ENCODE peak calls at places on chromosomes 7 and 10, in ten cellular contexts. O is nephron progenitor cell, A is HepG2, F is dorsolateral prefrontal cortex, H is IMR-90, Q is hepatocyte, P is heart right ventricle, R is heart left ventricle, M is PC-3, C is ovary. W is an unnamed sample.

GRCh38 chr7:81887098-81887497 is 117.3 kb upstream of the HGF start:
- DNase-seq in O (no peak), A (no peak), F (no peak), H (peak), Q (no peak), P (no peak), R (no peak), M (no peak), C (no peak), W (no peak)

GRCh38 chr10:60518745-60519144 is 129.1 kb upstream of the ANK3 start:
- DNase-seq in O (no peak), A (no peak), F (no peak), H (no peak), Q (no peak), P (no peak), R (no peak), M (no peak), C (no peak), W (no peak)

GRCh38 chr7:35032166-35032565 is 5.1 kb downstream of the DPY19L1 start:
- DNase-seq in O (no peak), A (peak), F (no peak), H (no peak), Q (no peak), P (no peak), R (no peak), M (no peak), C (no peak), W (no peak)

GRCh38 chr10:90179696-90180407 is 478.5 kb downstream of the KIF20B start:
- DNase-seq in O (no peak), A (no peak), F (no peak), H (peak), Q (peak), P (no peak), R (peak), M (peak), C (no peak), W (no peak)

GRCh38 chr10:131698232-131698631 is 202.6 kb upstream of the PPP2R2D start:
- DNase-seq in O (no peak), A (no peak), F (no peak), H (no peak), Q (no peak), P (no peak), R (no peak), M (no peak), C (no peak), W (no peak)

GRCh38 chr10:84845628-84846261 is 517.4 kb downstream of the CCSER2 start:
- DNase-seq in O (no peak), A (peak), F (no peak), H (no peak), Q (peak), P (no peak), R (no peak), M (peak), C (no peak), W (no peak)

GRCh38 chr7:117323585-117323876 is 673 bp upstream of the WNT2 start:
- DNase-seq in O (no peak), A (no peak), F (no peak), H (no peak), Q (no peak), P (no peak), R (no peak), M (no peak), C (no peak), W (no peak)

GRCh38 chr10:14820010-14820774 is 17.6 kb downstream of the CDNF start:
- DNase-seq in O (no peak), A (no peak), F (no peak), H (peak), Q (peak), P (no peak), R (no peak), M (peak), C (no peak), W (no peak)

GRCh38 chr10:6128087-6128486 is 39.3 kb downstream of the RBM17 start:
- DNase-seq in O (no peak), A (no peak), F (peak), H (no peak), Q (no peak), P (no peak), R (no peak), M (no peak), C (no peak), W (no peak)

GRCh38 chr7:149427096-149427680 is 33.7 kb downstream of the ZNF777 start:
- DNase-seq in O (no peak), A (no peak), F (no peak), H (no peak), Q (peak), P (no peak), R (no peak), M (no peak), C (no peak), W (no peak)

GRCh38 chr7:96734343-96734742 is 24.7 kb upstream of the SEM1 start:
- DNase-seq in O (no peak), A (no peak), F (no peak), H (no peak), Q (no peak), P (no peak), R (no peak), M (no peak), C (no peak), W (no peak)

GRCh38 chr10:68561804-68562649 is 1.9 kb downstream of the TET1 start:
- DNase-seq in O (peak), A (no peak), F (peak), H (no peak), Q (peak), P (no peak), R (no peak), M (no peak), C (peak), W (no peak)

GRCh38 chr10:128018704-128019103 is 107.5 kb downstream of the MKI67 start:
- DNase-seq in O (no peak), A (no peak), F (no peak), H (no peak), Q (no peak), P (no peak), R (no peak), M (no peak), C (no peak), W (no peak)

GRCh38 chr10:124016795-124017375 is 76.5 kb downstream of the CHST15 start:
- DNase-seq in O (no peak), A (no peak), F (no peak), H (no peak), Q (no peak), P (no peak), R (no peak), M (no peak), C (peak), W (no peak)

GRCh38 chr10:25349520-25349919 is 174.7 kb downstream of the GPR158 start:
- DNase-seq in O (no peak), A (no peak), F (no peak), H (no peak), Q (no peak), P (no peak), R (no peak), M (no peak), C (no peak), W (no peak)

GRCh38 chr10:71694567-71694968 is 25.0 kb downstream of the C10orf105 start:
- DNase-seq in O (no peak), A (no peak), F (no peak), H (no peak), Q (no peak), P (no peak), R (peak), M (no peak), C (no peak), W (peak)

GRCh38 chr10:17872191-17873091 is 63.3 kb downstream of the MRC1 start:
- DNase-seq in O (no peak), A (peak), F (no peak), H (peak), Q (peak), P (no peak), R (no peak), M (peak), C (no peak), W (no peak)

GRCh38 chr10:18087398-18087797 is 52.8 kb upstream of the CACNB2 start:
- DNase-seq in O (no peak), A (no peak), F (no peak), H (peak), Q (no peak), P (no peak), R (no peak), M (no peak), C (peak), W (no peak)

GRCh38 chr7:49700841-49701240 is 72.6 kb upstream of the VWC2 start:
- DNase-seq in O (no peak), A (no peak), F (no peak), H (no peak), Q (no peak), P (no peak), R (no peak), M (no peak), C (no peak), W (no peak)

GRCh38 chr10:6124666-6125065 is 35.8 kb downstream of the RBM17 start:
- DNase-seq in O (no peak), A (no peak), F (peak), H (no peak), Q (no peak), P (no peak), R (peak), M (no peak), C (peak), W (no peak)

GRCh38 chr7:69599879-69600764 is 1.8 kb downstream of the AUTS2 start:
- DNase-seq in O (peak), A (no peak), F (no peak), H (no peak), Q (peak), P (peak), R (no peak), M (no peak), C (peak), W (peak)

GRCh38 chr7:78702770-78703169 is 750.7 kb downstream of the MAGI2 start:
- DNase-seq in O (no peak), A (no peak), F (no peak), H (peak), Q (no peak), P (no peak), R (no peak), M (peak), C (no peak), W (no peak)

GRCh38 chr7:31109751-31110150 is 57.6 kb downstream of the ADCYAP1R1 start:
- DNase-seq in O (no peak), A (no peak), F (no peak), H (no peak), Q (no peak), P (no peak), R (no peak), M (no peak), C (no peak), W (no peak)

GRCh38 chr7:91287685-91288084 is 23.5 kb downstream of the FZD1 start:
- DNase-seq in O (no peak), A (no peak), F (no peak), H (peak), Q (no peak), P (no peak), R (no peak), M (no peak), C (peak), W (no peak)

GRCh38 chr10:66836057-66836456 is 89.8 kb upstream of the LRRTM3 start:
- DNase-seq in O (no peak), A (no peak), F (no peak), H (peak), Q (peak), P (no peak), R (no peak), M (peak), C (no peak), W (no peak)

GRCh38 chr7:156651472-156651871 is 10.9 kb downstream of the RNF32 start:
- DNase-seq in O (no peak), A (no peak), F (no peak), H (peak), Q (no peak), P (no peak), R (no peak), M (peak), C (no peak), W (no peak)

GRCh38 chr10:86312701-86313270 is 53.8 kb downstream of the GRID1 start:
- DNase-seq in O (peak), A (no peak), F (no peak), H (no peak), Q (no peak), P (no peak), R (no peak), M (no peak), C (no peak), W (no peak)

GRCh38 chr7:127347567-127348246 is 44.8 kb downstream of the ZNF800 start:
- DNase-seq in O (peak), A (peak), F (peak), H (peak), Q (peak), P (peak), R (peak), M (peak), C (peak), W (peak)

GRCh38 chr10:73920084-73920483 is 9.2 kb downstream of the PLAU start:
- DNase-seq in O (no peak), A (no peak), F (no peak), H (no peak), Q (no peak), P (peak), R (peak), M (peak), C (peak), W (peak)

GRCh38 chr7:46945328-46945727 is 636.6 kb downstream of the TNS3 start:
- DNase-seq in O (no peak), A (no peak), F (no peak), H (no peak), Q (no peak), P (no peak), R (no peak), M (no peak), C (no peak), W (no peak)

GRCh38 chr10:60197206-60197605 is 192.5 kb downstream of the ANK3 start:
- DNase-seq in O (no peak), A (no peak), F (no peak), H (no peak), Q (no peak), P (no peak), R (no peak), M (no peak), C (no peak), W (no peak)

GRCh38 chr7:962401-963081 is 8.1 kb upstream of the ADAP1 start:
- DNase-seq in O (peak), A (no peak), F (no peak), H (no peak), Q (no peak), P (peak), R (peak), M (no peak), C (peak), W (no peak)

GRCh38 chr7:23895666-23896096 is 185.7 kb downstream of the STK31 start:
- DNase-seq in O (no peak), A (no peak), F (no peak), H (no peak), Q (no peak), P (no peak), R (no peak), M (peak), C (no peak), W (no peak)

GRCh38 chr10:67088035-67088434 is 162.2 kb downstream of the LRRTM3 start:
- DNase-seq in O (no peak), A (no peak), F (no peak), H (no peak), Q (no peak), P (no peak), R (no peak), M (no peak), C (no peak), W (no peak)

GRCh38 chr10:74586088-74586585 is 240.3 kb upstream of the KAT6B start:
- DNase-seq in O (no peak), A (no peak), F (no peak), H (peak), Q (no peak), P (no peak), R (no peak), M (peak), C (no peak), W (peak)

GRCh38 chr7:130695840-130696239 is 9.5 kb upstream of the TSGA13 start:
- DNase-seq in O (no peak), A (peak), F (no peak), H (peak), Q (peak), P (no peak), R (no peak), M (peak), C (no peak), W (peak)

GRCh38 chr7:140972876-140973829 is 41.6 kb downstream of the MRPS33 start:
- DNase-seq in O (no peak), A (peak), F (no peak), H (no peak), Q (peak), P (no peak), R (no peak), M (no peak), C (no peak), W (no peak)

GRCh38 chr7:79506481-79506880 is 53.0 kb upstream of the MAGI2 start:
- DNase-seq in O (peak), A (peak), F (no peak), H (peak), Q (peak), P (no peak), R (no peak), M (peak), C (no peak), W (no peak)

GRCh38 chr7:100887955-100888481 is 1.5 kb downstream of the UFSP1 start:
- DNase-seq in O (no peak), A (no peak), F (no peak), H (no peak), Q (no peak), P (no peak), R (no peak), M (no peak), C (peak), W (no peak)

GRCh38 chr7:100889761-100890639 is 485 bp upstream of the UFSP1 start:
- DNase-seq in O (peak), A (peak), F (peak), H (peak), Q (peak), P (peak), R (peak), M (peak), C (peak), W (peak)

GRCh38 chr7:100888529-100888987 is 957 bp downstream of the UFSP1 start:
- DNase-seq in O (no peak), A (no peak), F (no peak), H (no peak), Q (no peak), P (no peak), R (no peak), M (no peak), C (no peak), W (no peak)

GRCh38 chr7:100890640-100891521 is 1.4 kb upstream of the UFSP1 start:
- DNase-seq in O (peak), A (no peak), F (no peak), H (no peak), Q (no peak), P (no peak), R (no peak), M (no peak), C (peak), W (no peak)

DNA sequence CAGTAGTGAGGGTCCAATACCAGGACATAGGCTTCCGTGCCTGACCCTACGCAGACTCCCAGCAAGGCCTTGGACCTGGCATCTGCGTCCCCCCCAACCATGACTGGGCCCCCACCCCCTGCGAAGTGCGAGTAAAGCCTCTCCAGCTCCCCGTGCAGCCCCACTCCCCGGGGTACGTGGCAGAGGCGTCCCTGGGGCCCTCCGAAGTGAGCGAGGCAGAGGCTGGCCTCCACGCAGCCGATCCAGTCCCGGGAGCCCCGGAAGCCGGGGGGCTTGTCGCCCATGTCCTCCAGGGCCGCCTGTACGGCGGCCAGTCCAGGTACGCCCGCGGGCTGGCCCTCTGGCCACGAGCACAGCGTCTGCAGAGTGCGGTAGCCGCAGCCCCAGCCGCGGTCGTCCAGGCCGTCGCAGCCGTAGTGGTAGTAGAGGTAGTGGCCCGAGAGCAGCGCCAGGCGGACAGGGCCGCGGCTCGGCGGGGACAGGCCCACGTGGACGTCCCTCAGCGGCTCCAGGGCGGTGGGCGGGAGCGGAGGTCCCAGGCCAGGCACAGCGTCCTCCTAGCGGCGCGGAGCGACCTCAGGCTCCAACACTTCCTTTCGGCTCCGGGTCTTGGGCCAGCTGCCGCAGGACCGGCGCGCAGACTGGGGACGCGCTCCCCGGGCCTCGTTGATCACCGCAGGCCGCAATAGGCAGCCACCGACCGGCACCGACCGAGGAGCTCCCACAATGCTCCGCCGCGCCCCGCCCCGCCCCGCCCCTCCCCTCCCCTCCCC is at the start of gene UFSP1:
- DNase-seq in O (peak), A (no peak), F (no peak), H (no peak), Q (no peak), P (no peak), R (no peak), M (no peak), C (no peak), W (no peak)
- TF ChIP-seq CTCF in O (no peak), A (no peak), F (no peak), H (no peak), Q (no peak), P (peak), R (no peak), M (no peak), C (no peak), W (no peak)

GRCh38 chr10:50988792-50989191 is 85.5 kb upstream of the PRKG1 start:
- DNase-seq in O (no peak), A (no peak), F (no peak), H (peak), Q (peak), P (no peak), R (no peak), M (peak), C (no peak), W (no peak)
- TF ChIP-seq CTCF in O (peak), A (no peak), F (peak), H (peak), Q (peak), P (peak), R (peak), M (peak), C (peak), W (peak)

GRCh38 chr7:93860261-93860660 is 30.3 kb downstream of the TFPI2 start:
- DNase-seq in O (no peak), A (no peak), F (no peak), H (no peak), Q (no peak), P (no peak), R (no peak), M (no peak), C (no peak), W (no peak)

GRCh38 chr7:93858857-93859256 is 31.7 kb downstream of the TFPI2 start:
- DNase-seq in O (no peak), A (no peak), F (no peak), H (no peak), Q (no peak), P (no peak), R (no peak), M (no peak), C (no peak), W (no peak)

GRCh38 chr7:93851536-93851935 is 39.0 kb downstream of the TFPI2 start:
- DNase-seq in O (no peak), A (no peak), F (no peak), H (peak), Q (no peak), P (no peak), R (no peak), M (no peak), C (no peak), W (no peak)

GRCh38 chr7:93854480-93854879 is 36.1 kb downstream of the TFPI2 start:
- DNase-seq in O (no peak), A (no peak), F (no peak), H (no peak), Q (no peak), P (no peak), R (no peak), M (no peak), C (no peak), W (no peak)

DNA sequence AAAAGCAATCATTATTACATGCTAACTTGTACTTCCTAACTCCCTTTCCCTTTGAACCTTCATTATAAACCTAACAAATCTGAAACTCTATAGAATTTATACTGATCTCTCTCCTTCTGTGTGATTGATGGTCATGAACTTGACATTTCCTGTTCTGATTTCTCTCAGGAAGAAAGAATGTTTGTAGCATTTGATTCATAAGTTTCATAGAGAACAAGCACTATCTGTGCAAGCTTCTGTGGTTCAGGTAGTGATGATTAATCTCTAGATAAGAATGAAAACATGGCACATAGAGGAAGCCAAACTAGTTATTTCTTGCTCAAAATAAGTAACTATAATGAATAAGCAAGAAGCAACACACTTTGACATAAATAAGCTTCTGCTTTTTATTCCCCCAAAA is 34.2 kb downstream of the TFPI2 start:
- DNase-seq in O (no peak), A (no peak), F (no peak), H (peak), Q (no peak), P (no peak), R (no peak), M (peak), C (no peak), W (no peak)
- TF ChIP-seq CTCF in O (no peak), A (no peak), F (no peak), H (no peak), Q (no peak), P (no peak), R (no peak), M (no peak), C (no peak), W (no peak)

DNA sequence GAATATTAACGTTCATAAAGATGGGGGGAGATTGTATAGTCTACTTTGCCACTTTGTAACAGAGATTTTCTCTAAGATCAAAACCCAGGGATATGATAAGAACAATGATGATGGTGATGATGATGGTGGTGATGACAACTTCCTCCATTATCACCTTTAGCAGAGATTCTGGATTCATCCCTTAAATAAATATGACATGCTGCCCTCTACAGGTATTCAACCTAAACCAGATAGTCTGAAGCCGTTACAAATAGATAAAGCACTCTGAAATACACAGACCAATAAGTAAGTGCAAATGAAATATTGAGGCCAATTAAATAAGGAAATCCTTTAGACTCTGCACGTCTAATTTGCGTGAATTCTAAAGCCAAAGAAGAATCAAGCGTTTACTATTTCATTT is 211.5 kb downstream of the CREB5 start:
- DNase-seq in O (no peak), A (no peak), F (no peak), H (no peak), Q (no peak), P (no peak), R (no peak), M (peak), C (no peak), W (no peak)
- TF ChIP-seq CTCF in O (peak), A (peak), F (peak), H (no peak), Q (peak), P (peak), R (peak), M (peak), C (no peak), W (peak)

W was measured in GM10248.